ENCODE peak calls at places on chromosomes 11 and 22, in six cellular contexts. Y is Peyer's patch, P is IMR-90, X is retinal pigment epithelial cell, R is transverse colon, Q is fibroblast of mammary gland. S is an unnamed sample.

GRCh38 chr11:83364500-83365059 is 78.4 kb upstream of the CCDC90B start:
- DNase-seq in Y (no peak), P (no peak), R (no peak), Q (peak; percentile 1), X (no peak), S (no peak)

GRCh38 chr11:48020092-48020755 is 39.9 kb downstream of the PTPRJ start:
- DNase-seq in R (peak; percentile 41), P (no peak), X (no peak), Y (no peak), Q (no peak), S (no peak)

GRCh38 chr11:113896156-113896879 is 8.3 kb upstream of the HTR3B start:
- DNase-seq in P (peak; percentile 22), Q (peak; percentile 40), Y (peak; percentile 76), R (peak; percentile 39), X (no peak), S (peak; percentile 35)

GRCh38 chr11:78926633-78927347 is 352.1 kb upstream of the NARS2 start:
- DNase-seq in X (no peak), P (peak; percentile 69), R (no peak), Y (no peak), Q (no peak), S (no peak)

GRCh38 chr11:66291706-66292542 is at the start of gene TMEM151A:
- DNase-seq in Y (no peak), X (no peak), Q (no peak), P (no peak), R (no peak), S (no peak)

GRCh38 chr11:12523180-12523924 is 146.0 kb downstream of the PARVA start:
- DNase-seq in X (no peak), P (peak; percentile 51), R (no peak), Q (no peak), Y (no peak), S (no peak)

GRCh38 chr11:107140988-107141387 is 122.7 kb upstream of the GUCY1A2 start:
- DNase-seq in Y (no peak), P (no peak), Q (no peak), X (no peak), R (no peak), S (no peak)

GRCh38 chr22:17633217-17633997 is 4.9 kb upstream of the ATP6V1E1 start:
- DNase-seq in Q (peak; percentile 13), P (peak; percentile 92), X (peak; percentile 53), Y (no peak), R (no peak), S (peak; percentile 65)

GRCh38 chr22:26053737-26054316 is 115.4 kb upstream of the SEZ6L start:
- DNase-seq in X (no peak), P (no peak), Q (no peak), R (no peak), Y (no peak), S (no peak)

GRCh38 chr11:68867067-68867466 is 25.4 kb upstream of the CPT1A start:
- DNase-seq in P (no peak), R (no peak), Q (no peak), Y (no peak), X (no peak), S (no peak)

GRCh38 chr11:96050435-96051182 is 126.7 kb upstream of the MTMR2 start:
- DNase-seq in Q (peak; percentile 56), X (peak; percentile 78), P (peak; percentile 86), Y (no peak), R (no peak), S (peak; percentile 61)

GRCh38 chr11:126475627-126475991 is 120.1 kb downstream of the ST3GAL4 start:
- DNase-seq in Y (no peak), R (no peak), X (no peak), Q (no peak), P (no peak), S (no peak)

GRCh38 chr11:126474888-126475626 is 119.6 kb downstream of the ST3GAL4 start:
- DNase-seq in X (no peak), P (no peak), Y (no peak), Q (no peak), R (no peak), S (peak; percentile 67)

GRCh38 chr11:126473269-126473668 is 117.8 kb downstream of the ST3GAL4 start:
- DNase-seq in R (no peak), Y (no peak), X (no peak), Q (no peak), P (no peak), S (no peak)

GRCh38 chr11:126476256-126476970 is 120.9 kb downstream of the ST3GAL4 start:
- DNase-seq in Y (no peak), Q (no peak), X (no peak), P (no peak), R (no peak), S (no peak)

GRCh38 chr11:126474220-126474619 is 118.7 kb downstream of the ST3GAL4 start:
- DNase-seq in X (no peak), Q (no peak), R (no peak), Y (no peak), P (no peak), S (no peak)
- H3K4me3 ChIP-seq in X (no peak overlapping the region), Q (no peak overlapping the region), R (no peak overlapping the region), Y (no peak overlapping the region), P (no peak overlapping the region), S (no peak overlapping the region)

GRCh38 chr22:36301384-36301828 is 48.5 kb downstream of the APOL1 start:
- DNase-seq in P (peak; percentile 73), R (peak; percentile 85), Q (peak; percentile 60), X (no peak), Y (peak; percentile 91), S (peak; percentile 72)
- TF ChIP-seq CTCF in P (peak; percentile 75), R (peak; percentile 93), Q (peak; percentile 82), X (peak; percentile 92), Y (peak; percentile 94), S (peak; percentile 89)

DNA sequence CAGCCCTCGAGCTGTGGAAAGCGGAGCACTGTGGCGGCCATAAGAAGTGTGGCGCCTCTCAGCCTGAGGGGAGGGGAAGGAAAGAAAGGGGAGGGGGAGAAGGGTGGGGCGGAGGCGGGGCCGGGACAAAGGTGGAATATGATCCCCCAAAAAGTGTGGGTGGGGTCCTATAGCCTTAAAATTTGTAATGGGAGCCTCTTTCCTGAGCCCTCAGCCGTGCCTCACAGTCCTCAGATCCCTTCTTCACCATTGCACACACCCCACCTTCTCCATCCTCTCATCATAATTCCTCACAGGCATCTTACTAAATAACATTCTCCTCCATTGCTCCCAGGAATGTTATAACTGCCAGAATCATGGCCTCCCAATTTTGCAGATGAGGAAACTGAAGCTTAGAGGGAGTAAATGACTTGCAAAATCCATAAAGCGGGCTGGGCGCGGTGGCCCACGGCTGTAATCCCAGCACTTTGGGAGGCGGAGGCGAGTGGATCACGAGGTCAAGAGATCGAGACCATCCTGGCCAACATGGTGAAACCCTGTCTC is 600 bp upstream of the RAB6A start:
- DNase-seq in Q (no peak), P (no peak), Y (no peak), X (no peak), R (peak; percentile 28), S (no peak)
- H3K4me3 ChIP-seq in Q (peak overlapping the region; percentile 40), P (peak overlapping the region; percentile 36), Y (peak overlapping the region; percentile 89), X (peak overlapping the region; percentile 45), R (peak overlapping the region; percentile 86), S (peak overlapping the region; percentile 28)

GRCh38 chr11:36066891-36067290 is 123.0 kb downstream of the LDLRAD3 start:
- DNase-seq in X (no peak), R (no peak), Q (no peak), Y (no peak), P (no peak), S (no peak)

GRCh38 chr11:36070215-36070976 is 126.5 kb downstream of the LDLRAD3 start:
- DNase-seq in R (no peak), Q (no peak), X (no peak), P (no peak), Y (no peak), S (no peak)

GRCh38 chr11:36071917-36072500 is 128.1 kb downstream of the LDLRAD3 start:
- DNase-seq in X (no peak), Q (no peak), R (no peak), P (no peak), Y (no peak), S (no peak)

GRCh38 chr11:36073411-36074203 is 129.7 kb downstream of the LDLRAD3 start:
- DNase-seq in Q (peak; percentile 85), Y (no peak), P (peak; percentile 92), R (no peak), X (peak; percentile 55), S (peak; percentile 74)

GRCh38 chr11:36069576-36070214 is 125.8 kb downstream of the LDLRAD3 start:
- DNase-seq in Y (no peak), P (no peak), Q (no peak), X (no peak), R (no peak), S (no peak)
- TF ChIP-seq CTCF in Y (no peak), P (no peak), Q (no peak), X (no peak), R (no peak), S (no peak)

GRCh38 chr11:75428989-75429640 is 3.9 kb downstream of the KLHL35 start:
- DNase-seq in R (no peak), X (no peak), P (no peak), Q (no peak), Y (no peak), S (no peak)
- H3K4me3 ChIP-seq in R (no peak overlapping the region), X (no peak overlapping the region), P (no peak overlapping the region), Q (no peak overlapping the region), Y (no peak overlapping the region), S (no peak overlapping the region)

S was measured in astrocyte of the spinal cord.